ENCODE peak calls at places on chromosomes 6 and 20, in six cellular contexts. Y is heart right ventricle; G is suprapubic skin; B is adrenal gland; S is CD8-positive, alpha-beta T cell; V is lung. F is an unnamed sample. For H3K4me1, the result is how much of the 10 kb centered on the place peaks cover.

GRCh38 chr20:5153612-5154542 is 27.1 kb downstream of the CDS2 start:
- DNase-seq in B (no peak), G (no peak), Y (no peak), V (no peak), S (no peak), F (no peak)

GRCh38 chr6:70811788-70812187 is 144.1 kb downstream of the SMAP1 start:
- DNase-seq in V (no peak), G (no peak), Y (no peak), S (no peak), B (no peak), F (no peak)

GRCh38 chr6:141552463-141552862 is 580.3 kb upstream of the GJE1 start:
- DNase-seq in G (no peak), B (no peak), Y (peak), V (no peak), S (no peak), F (peak)

GRCh38 chr6:155448823-155449789 is 6.5 kb downstream of the NOX3 start:
- DNase-seq in V (no peak), B (peak), Y (no peak), S (no peak), G (no peak), F (no peak)

GRCh38 chr6:123962508-123962907 is 158.8 kb downstream of the NKAIN2 start:
- DNase-seq in V (peak), G (no peak), B (no peak), Y (no peak), S (no peak), F (no peak)

GRCh38 chr6:87341899-87342298 is 2.7 kb upstream of the C6orf163 start:
- DNase-seq in B (no peak), S (no peak), Y (no peak), V (no peak), G (no peak), F (no peak)

GRCh38 chr20:48603819-48604405 is 223.9 kb downstream of the PREX1 start:
- DNase-seq in S (no peak), B (no peak), Y (no peak), G (peak), V (no peak), F (no peak)

GRCh38 chr6:34595332-34596090 is 39.4 kb upstream of the SPDEF start:
- DNase-seq in G (no peak), B (no peak), S (no peak), Y (no peak), V (no peak), F (peak)

GRCh38 chr20:40449974-40450616 is 238.9 kb downstream of the MAFB start:
- DNase-seq in B (no peak), S (no peak), G (no peak), V (no peak), Y (no peak), F (no peak)

GRCh38 chr20:18628330-18628941 is 40.6 kb downstream of the DTD1 start:
- DNase-seq in Y (no peak), S (no peak), B (no peak), G (no peak), V (no peak), F (no peak)

GRCh38 chr6:50021894-50022293 is at the start of gene DEFB110:
- DNase-seq in Y (no peak), S (no peak), B (no peak), V (no peak), G (no peak), F (no peak)

GRCh38 chr6:7381092-7381491 is 8.4 kb downstream of the CAGE1 start:
- DNase-seq in B (no peak), G (no peak), Y (no peak), S (no peak), V (no peak), F (no peak)

GRCh38 chr6:45961125-45961524 is 54.5 kb downstream of the CLIC5 start:
- DNase-seq in B (no peak), S (no peak), V (no peak), G (no peak), Y (no peak), F (no peak)

GRCh38 chr6:142324111-142324510 is 22.3 kb downstream of the ADGRG6 start:
- DNase-seq in B (no peak), G (no peak), Y (no peak), S (no peak), V (no peak), F (no peak)

GRCh38 chr6:104281370-104281769 is 578.3 kb downstream of the HACE1 start:
- DNase-seq in G (no peak), V (no peak), S (no peak), Y (no peak), B (no peak), F (no peak)

GRCh38 chr20:32655903-32656500 is 17.7 kb downstream of the C20orf203 start:
- DNase-seq in B (no peak), G (no peak), S (no peak), Y (no peak), V (no peak), F (no peak)

GRCh38 chr6:16729183-16729696 is 32.0 kb downstream of the ATXN1 start:
- DNase-seq in S (no peak), Y (no peak), B (no peak), G (no peak), V (no peak), F (peak)

GRCh38 chr6:110528051-110528929 is 51.9 kb upstream of the SLC22A16 start:
- DNase-seq in B (peak), V (no peak), Y (peak), G (no peak), S (no peak), F (peak)

GRCh38 chr20:31968299-31969126 is 562 bp downstream of the XKR7 start:
- DNase-seq in B (peak), G (no peak), S (peak), V (peak), Y (peak), F (peak)

GRCh38 chr6:35216832-35217811 is 3.4 kb downstream of the SCUBE3 start:
- DNase-seq in S (no peak), B (no peak), Y (no peak), G (no peak), V (no peak), F (peak)

GRCh38 chr6:108942556-108943492 is 94.6 kb downstream of the ARMC2 start:
- DNase-seq in S (peak), V (no peak), Y (no peak), B (no peak), G (no peak), F (no peak)

GRCh38 chr6:39887692-39888450 is 46.4 kb downstream of the MOCS1 start:
- DNase-seq in V (peak), G (no peak), Y (peak), S (no peak), B (peak), F (peak)

GRCh38 chr20:43939762-43940121 is 25.1 kb downstream of the TOX2 start:
- DNase-seq in V (no peak), B (no peak), G (no peak), Y (no peak), S (no peak), F (no peak)

GRCh38 chr6:142592876-142593275 is 291.1 kb downstream of the ADGRG6 start:
- DNase-seq in B (no peak), V (no peak), S (no peak), G (no peak), Y (no peak), F (no peak)

GRCh38 chr6:149544646-149545257 is 1.1 kb downstream of the PPIL4 start:
- DNase-seq in Y (no peak), G (no peak), B (no peak), S (no peak), V (no peak), F (peak)

GRCh38 chr20:10253750-10254149 is 35.1 kb downstream of the SNAP25 start:
- DNase-seq in S (no peak), Y (no peak), G (no peak), B (no peak), V (no peak), F (no peak)

GRCh38 chr6:16089232-16089843 is 39.5 kb upstream of the MYLIP start:
- DNase-seq in V (no peak), B (no peak), S (no peak), G (no peak), Y (no peak), F (peak)

DNA sequence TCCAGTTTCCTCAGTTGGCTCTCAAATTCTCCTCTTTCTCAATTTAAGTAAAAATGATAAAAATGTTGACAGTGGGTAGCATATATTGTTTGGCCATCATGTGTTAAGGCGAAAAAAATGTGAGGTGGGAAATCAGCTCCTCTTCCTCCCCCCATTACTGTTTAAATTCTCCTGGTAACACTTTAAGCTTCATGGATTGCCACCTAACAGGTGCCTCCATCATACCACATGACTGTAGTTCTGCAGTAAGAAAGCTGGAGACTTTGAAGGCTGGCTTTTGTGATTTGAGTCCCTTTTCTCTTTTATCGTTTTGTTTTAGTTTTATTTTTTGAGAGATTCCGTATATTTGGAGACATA is 1.2 kb downstream of the ZFAND3 start:
- DNase-seq in G (no peak), V (no peak), B (no peak), Y (no peak), S (no peak), F (peak)
- H3K4me1 ChIP-seq in G (half or more), V (under half), B (under half), Y (half or more), S (under half), F (under half)

DNA sequence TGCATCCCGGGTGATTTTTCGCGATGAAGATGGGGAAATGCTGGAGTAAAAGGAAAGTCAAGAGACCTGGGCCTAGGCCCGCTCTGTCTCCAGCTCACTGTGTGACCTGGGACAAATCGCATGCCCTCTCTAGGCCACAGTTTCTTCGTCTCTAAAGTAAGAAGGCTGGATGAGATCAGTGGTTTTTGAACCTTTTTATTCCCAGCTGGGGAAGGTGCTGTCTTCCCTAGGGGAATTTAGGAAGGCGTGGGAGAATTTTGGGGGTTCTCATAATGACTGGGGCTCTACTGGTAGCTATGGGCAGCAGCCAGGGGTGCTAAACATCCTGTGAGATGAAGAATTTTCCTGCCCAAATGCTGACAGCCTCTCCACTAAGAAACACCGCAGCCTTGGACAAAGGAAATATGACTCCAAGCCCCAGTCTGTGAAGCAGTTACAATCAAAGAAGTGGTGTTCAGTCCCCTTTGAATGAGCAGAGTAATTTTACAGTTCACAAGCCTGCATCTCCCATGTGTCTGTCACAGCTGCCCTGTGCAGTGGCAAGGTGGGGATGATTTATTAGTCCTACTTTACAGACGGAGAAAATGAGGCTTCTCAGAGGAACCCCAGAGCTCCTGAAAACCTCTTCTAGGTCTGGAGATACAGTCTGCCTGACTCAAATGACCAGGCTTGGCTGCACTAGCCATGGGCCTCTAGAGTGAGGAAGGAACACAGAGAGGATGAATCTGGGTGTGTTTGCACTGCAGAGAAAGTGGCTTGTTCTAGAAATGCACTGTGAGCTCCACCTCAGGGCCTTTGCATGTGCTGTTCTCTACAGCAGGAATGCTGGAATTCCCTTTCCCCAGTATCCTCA is 57.2 kb downstream of the RAB44 start:
- DNase-seq in S (no peak), G (peak), V (no peak), B (no peak), Y (no peak), F (no peak)
- H3K4me3 ChIP-seq in S (no peak), G (no peak), V (no peak), B (no peak), Y (no peak), F (no peak)

GRCh38 chr6:33433560-33434191 is 13.8 kb downstream of the SYNGAP1 start:
- DNase-seq in B (no peak), Y (peak), G (no peak), S (no peak), V (no peak), F (peak)
- H3K4me1 ChIP-seq in B (under half), Y (under half), G (under half), S (under half), V (under half), F (under half)

DNA sequence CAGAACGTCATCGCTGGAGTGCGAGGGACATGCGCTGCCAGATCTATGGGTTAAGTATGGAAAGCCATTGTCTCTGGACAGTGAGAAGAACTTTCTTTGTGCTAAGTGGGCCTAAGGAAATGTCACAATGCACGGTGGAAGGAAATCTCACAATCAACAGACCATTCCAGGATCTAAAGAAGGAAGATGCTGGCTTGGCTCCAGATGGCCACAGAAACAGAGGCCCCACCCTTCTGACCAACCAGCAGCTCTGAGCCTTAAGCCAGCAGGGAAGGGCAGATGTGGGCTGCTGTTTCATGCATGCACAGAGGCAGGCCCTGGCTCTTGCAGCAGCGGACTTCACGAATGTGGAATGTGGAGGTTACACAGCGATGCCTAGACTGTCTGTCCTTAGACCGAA is 156.3 kb downstream of the SOBP start:
- DNase-seq in G (no peak), S (no peak), Y (peak), V (no peak), B (no peak), F (peak)
- H3K4me3 ChIP-seq in G (no peak), S (no peak), Y (no peak), V (no peak), B (no peak), F (peak)

GRCh38 chr6:21883528-21883927 is 290.0 kb downstream of the SOX4 start:
- DNase-seq in S (no peak), V (no peak), B (no peak), Y (no peak), G (no peak), F (no peak)
- H3K4me1 ChIP-seq in S (under half), V (under half), B (under half), Y (under half), G (under half), F (under half)

GRCh38 chr20:51154708-51155690 is 132.1 kb upstream of the KCNG1 start:
- DNase-seq in S (no peak), Y (no peak), V (peak), G (no peak), B (no peak), F (no peak)

GRCh38 chr20:51158226-51158625 is 135.3 kb upstream of the KCNG1 start:
- DNase-seq in S (no peak), B (no peak), V (peak), G (no peak), Y (no peak), F (no peak)

GRCh38 chr20:51153867-51154707 is 131.2 kb upstream of the KCNG1 start:
- DNase-seq in S (no peak), B (no peak), V (no peak), Y (no peak), G (no peak), F (no peak)

GRCh38 chr20:51156796-51157119 is 133.9 kb upstream of the KCNG1 start:
- DNase-seq in V (no peak), S (no peak), G (no peak), B (no peak), Y (no peak), F (no peak)

DNA sequence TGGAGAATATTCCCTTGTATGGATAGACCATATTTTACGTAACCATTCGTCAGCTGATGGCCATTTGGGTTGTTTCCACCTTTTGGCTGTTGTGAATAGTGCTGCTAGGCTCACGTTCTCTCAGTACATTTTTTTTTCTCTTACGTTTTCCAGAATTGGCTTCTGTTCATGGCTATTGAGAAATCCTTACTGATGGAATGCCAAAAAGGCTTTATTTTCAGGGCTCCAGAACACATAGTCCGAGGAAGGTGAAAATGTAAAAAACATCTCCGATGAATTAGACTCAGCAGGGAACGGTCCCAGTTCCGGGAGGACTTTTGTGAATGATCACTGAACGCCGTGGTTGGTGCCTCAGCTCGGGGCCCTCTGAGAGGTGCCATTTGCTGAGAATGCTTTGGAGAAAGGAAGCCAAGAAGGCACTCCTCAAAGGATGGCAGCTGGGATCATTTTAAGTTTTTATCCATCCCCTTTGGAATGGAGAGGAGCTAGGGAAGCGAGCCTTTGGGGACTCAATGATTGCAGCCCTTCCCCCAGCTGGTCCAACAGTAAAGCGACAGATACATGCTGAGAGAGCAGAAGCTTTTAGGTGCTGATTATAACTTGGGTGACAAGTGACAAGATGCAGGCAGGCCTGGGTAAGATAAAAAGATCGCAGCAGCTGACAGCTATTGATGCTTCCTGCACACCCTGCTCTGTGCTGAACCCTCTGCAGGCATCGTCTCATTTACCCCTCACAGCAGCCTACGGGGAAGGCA is 133.3 kb upstream of the KCNG1 start:
- DNase-seq in V (peak), S (no peak), B (no peak), G (no peak), Y (no peak), F (peak)
- H3K4me3 ChIP-seq in V (no peak), S (no peak), B (no peak), G (no peak), Y (no peak), F (peak)

GRCh38 chr20:61677928-61678327 is 387.8 kb downstream of the TAF4 start:
- DNase-seq in G (no peak), S (no peak), B (no peak), Y (no peak), V (no peak), F (no peak)

GRCh38 chr20:61679473-61679872 is 386.2 kb downstream of the TAF4 start:
- DNase-seq in G (no peak), Y (no peak), B (no peak), S (no peak), V (no peak), F (no peak)

GRCh38 chr20:61674688-61675087 is 391.0 kb downstream of the TAF4 start:
- DNase-seq in Y (no peak), V (no peak), G (no peak), B (no peak), S (no peak), F (no peak)

GRCh38 chr20:61680096-61680495 is 385.6 kb downstream of the TAF4 start:
- DNase-seq in B (no peak), G (no peak), V (no peak), Y (no peak), S (no peak), F (no peak)

DNA sequence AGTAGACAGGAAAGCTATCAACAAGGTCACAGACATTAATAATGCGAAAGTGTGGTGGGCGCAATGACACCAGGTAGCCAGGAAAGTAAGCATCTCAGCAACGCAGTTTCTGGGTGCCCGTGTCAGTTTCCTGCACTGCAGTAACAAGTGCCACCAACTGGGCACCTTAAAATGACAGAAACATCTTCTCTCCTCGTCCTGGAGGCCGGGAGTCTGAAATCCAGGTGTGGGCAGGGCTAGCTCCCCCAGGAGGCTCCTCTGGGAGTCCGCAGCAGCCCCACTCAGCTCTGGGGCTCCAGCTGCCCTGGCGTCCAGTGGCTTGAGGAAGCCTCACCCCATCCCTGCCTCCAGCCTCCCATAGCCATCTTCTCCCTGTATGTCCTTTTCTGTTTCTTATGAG is 387.2 kb downstream of the TAF4 start:
- DNase-seq in Y (no peak), B (no peak), S (no peak), G (no peak), V (no peak), F (no peak)
- H3K4me1 ChIP-seq in Y (under half), B (under half), S (under half), G (under half), V (under half), F (under half)

DNA sequence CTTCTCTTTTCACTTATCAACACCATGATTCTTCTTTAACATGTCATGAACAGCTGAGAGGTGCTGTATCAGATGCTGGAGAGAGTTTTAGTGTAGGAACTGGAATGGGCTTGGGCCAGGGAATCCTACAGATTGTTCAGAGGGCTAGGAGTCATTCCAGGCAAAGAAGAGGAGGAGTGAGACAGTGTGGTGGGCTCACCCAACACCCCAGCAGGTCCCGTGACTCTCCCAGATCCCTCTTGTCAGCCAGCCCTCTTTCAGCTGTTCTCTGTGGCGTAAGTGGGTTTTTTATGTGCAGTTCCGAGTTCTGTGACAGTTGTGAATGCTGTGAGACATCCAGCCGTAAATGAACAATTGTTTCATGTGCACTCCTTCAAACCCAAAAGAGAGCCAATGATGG is 31.4 kb upstream of the CEP162 start:
- DNase-seq in B (no peak), G (no peak), Y (no peak), S (no peak), V (no peak), F (no peak)
- H3K4me3 ChIP-seq in B (no peak), G (peak), Y (no peak), S (no peak), V (no peak), F (no peak)

GRCh38 chr20:23135449-23136447 is 49.6 kb upstream of the CD93 start:
- DNase-seq in Y (no peak), G (peak), V (no peak), S (no peak), B (no peak), F (no peak)
- H3K4me1 ChIP-seq in Y (half or more), G (under half), V (under half), S (under half), B (under half), F (under half)